ENCODE peak calls at places on chromosomes 5 and 9, in seven cellular contexts. U is GM23338, H is neural progenitor cell, Q is BJ, I is fibroblast of villous mesenchyme, O is NB4, P is AG04450. Y is an unnamed sample.

GRCh38 chr5:63205976-63206375 is 627.4 kb downstream of the LRRC70 start:
- DNase-seq in P (no peak), Q (no peak), O (no peak), I (no peak), U (peak; percentile 12), H (peak; percentile 6), Y (no peak)

GRCh38 chr5:139705191-139705590 is 57.0 kb downstream of the CXXC5 start:
- DNase-seq in O (peak; percentile 0), I (no peak), Q (no peak), U (no peak), H (no peak), P (no peak), Y (no peak)

GRCh38 chr5:171405615-171406014 is 13.8 kb upstream of the FGF18 start:
- DNase-seq in U (peak; percentile 61), I (peak; percentile 30), Q (no peak), P (no peak), O (peak; percentile 34), H (no peak), Y (no peak)

GRCh38 chr5:38078161-38078560 is 180.2 kb upstream of the EGFLAM start:
- DNase-seq in Q (no peak), U (no peak), I (peak; percentile 36), O (no peak), P (no peak), H (no peak), Y (no peak)

GRCh38 chr5:43771611-43772031 is 168.6 kb downstream of the NNT start:
- DNase-seq in I (no peak), Q (no peak), U (no peak), O (no peak), H (no peak), P (no peak), Y (no peak)

GRCh38 chr9:117464941-117465616 is 50.2 kb upstream of the ASTN2 start:
- DNase-seq in H (no peak), P (no peak), O (no peak), U (no peak), I (no peak), Q (no peak), Y (no peak)

GRCh38 chr9:133141833-133142594 is 21.0 kb upstream of the RALGDS start:
- DNase-seq in U (no peak), I (no peak), Q (no peak), O (no peak), P (no peak), H (no peak), Y (no peak)

GRCh38 chr5:89324990-89325389 is 442.0 kb upstream of the MEF2C start:
- DNase-seq in U (no peak), H (no peak), O (no peak), Q (no peak), P (no peak), I (no peak), Y (no peak)

GRCh38 chr5:1797109-1797800 is 2.4 kb downstream of the MRPL36 start:
- DNase-seq in I (no peak), Q (no peak), U (no peak), P (no peak), H (no peak), O (no peak), Y (no peak)

GRCh38 chr5:140785905-140786686 is at the start of gene PCDHA1:
- DNase-seq in I (no peak), P (no peak), O (peak; percentile 72), H (no peak), U (peak; percentile 80), Q (no peak), Y (no peak)

GRCh38 chr5:96149021-96149420 is 187.4 kb upstream of the ELL2 start:
- DNase-seq in H (no peak), U (no peak), O (no peak), P (no peak), Q (no peak), I (no peak), Y (no peak)

GRCh38 chr5:132883261-132883834 is 9.9 kb downstream of the LEAP2 start:
- DNase-seq in O (peak; percentile 78), U (peak; percentile 67), P (peak; percentile 33), Q (no peak), H (peak; percentile 70), I (peak; percentile 73), Y (no peak)
- TF ChIP-seq CTCF in O (peak; percentile 78), U (peak; percentile 73), P (peak; percentile 65), Q (peak; percentile 79), H (peak; percentile 64), I (peak; percentile 73), Y (peak; percentile 37)

DNA sequence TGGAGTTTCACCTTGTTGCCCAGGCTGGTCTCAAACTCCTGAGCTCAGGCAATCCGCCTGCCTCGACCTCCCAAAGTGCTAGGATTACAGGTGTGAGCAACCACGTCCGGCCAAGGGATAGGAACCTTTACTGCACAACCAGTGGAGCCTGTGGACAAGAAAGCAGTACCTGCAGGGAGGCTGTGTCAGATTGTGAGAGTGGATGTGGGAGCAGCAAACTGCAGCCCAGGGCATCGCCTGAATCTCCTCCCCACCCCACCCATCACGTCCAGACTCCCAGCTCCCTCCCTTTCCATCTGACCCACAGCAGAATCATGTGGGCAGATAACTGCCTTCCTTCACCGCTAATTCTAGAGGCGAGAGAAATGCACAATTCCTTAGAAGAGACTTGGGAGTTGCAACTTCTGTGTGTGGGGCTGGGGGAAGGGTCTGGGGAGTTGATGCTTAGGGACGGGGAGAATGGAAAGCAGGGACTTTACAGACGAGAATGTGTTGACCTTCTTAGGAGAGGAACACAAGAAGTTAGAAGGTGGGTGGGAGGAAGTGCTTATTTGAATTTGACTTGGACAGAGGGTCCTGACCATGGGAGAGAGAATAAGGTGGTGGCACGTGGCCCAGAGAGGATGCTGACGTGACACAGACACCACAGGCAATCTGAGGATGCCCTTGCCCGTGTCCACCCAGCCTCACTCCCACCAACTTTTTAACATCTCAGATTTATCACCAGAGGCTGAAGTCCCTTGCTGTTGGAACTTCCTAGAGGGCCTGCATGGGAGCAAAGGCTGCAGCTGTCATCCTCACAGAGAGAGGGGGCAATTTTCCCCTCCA is 4.5 kb upstream of the LCP2 start:
- DNase-seq in Q (no peak), P (no peak), O (no peak), H (no peak), I (no peak), U (no peak), Y (no peak)
- TF ChIP-seq CTCF in Q (no peak), P (no peak), O (no peak), H (no peak), I (no peak), U (peak; percentile 37), Y (no peak)

GRCh38 chr9:97109194-97109811 is 70.4 kb upstream of the CTSV start:
- DNase-seq in H (peak; percentile 80), O (peak; percentile 50), I (peak; percentile 33), Q (no peak), P (no peak), U (peak; percentile 91), Y (no peak)
- TF ChIP-seq CTCF in H (peak; percentile 67), O (peak; percentile 30), I (peak; percentile 54), Q (peak; percentile 48), P (peak; percentile 48), U (peak; percentile 93), Y (no peak)

DNA sequence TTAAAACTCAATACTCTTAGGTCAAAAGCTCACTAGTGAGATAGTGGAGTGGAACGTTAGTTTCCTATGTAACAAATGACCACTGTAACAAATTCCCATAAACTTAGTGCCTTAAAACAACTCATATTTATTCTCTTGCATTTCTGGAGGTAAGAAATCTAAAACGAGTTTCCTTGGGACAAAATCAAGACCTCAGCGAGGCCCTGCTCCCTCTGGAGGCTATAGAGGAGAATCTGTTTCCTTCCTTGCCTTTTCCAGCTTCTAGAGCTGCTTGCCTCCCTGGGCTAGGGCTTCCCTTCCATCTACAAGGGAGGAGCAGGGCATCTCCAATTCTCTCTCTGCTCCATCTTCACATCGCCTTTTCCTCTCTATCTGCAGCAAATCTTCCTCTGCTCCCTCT is 32.0 kb downstream of the SEMA5A start:
- DNase-seq in P (no peak), Q (no peak), H (peak; percentile 47), U (peak; percentile 69), O (no peak), I (peak; percentile 65), Y (no peak)
- TF ChIP-seq CTCF in P (peak; percentile 56), Q (peak; percentile 60), H (peak; percentile 52), U (peak; percentile 59), O (no peak), I (peak; percentile 67), Y (no peak)

GRCh38 chr5:120771181-120771580 is 307.1 kb downstream of the PRR16 start:
- DNase-seq in U (no peak), I (no peak), Q (no peak), P (no peak), O (no peak), H (no peak), Y (no peak)

GRCh38 chr5:120769291-120769872 is 305.3 kb downstream of the PRR16 start:
- DNase-seq in H (no peak), Q (no peak), I (peak; percentile 52), P (no peak), U (no peak), O (no peak), Y (no peak)

GRCh38 chr5:120765189-120765588 is 301.1 kb downstream of the PRR16 start:
- DNase-seq in Q (no peak), I (peak; percentile 81), O (no peak), P (no peak), H (no peak), U (no peak), Y (no peak)

DNA sequence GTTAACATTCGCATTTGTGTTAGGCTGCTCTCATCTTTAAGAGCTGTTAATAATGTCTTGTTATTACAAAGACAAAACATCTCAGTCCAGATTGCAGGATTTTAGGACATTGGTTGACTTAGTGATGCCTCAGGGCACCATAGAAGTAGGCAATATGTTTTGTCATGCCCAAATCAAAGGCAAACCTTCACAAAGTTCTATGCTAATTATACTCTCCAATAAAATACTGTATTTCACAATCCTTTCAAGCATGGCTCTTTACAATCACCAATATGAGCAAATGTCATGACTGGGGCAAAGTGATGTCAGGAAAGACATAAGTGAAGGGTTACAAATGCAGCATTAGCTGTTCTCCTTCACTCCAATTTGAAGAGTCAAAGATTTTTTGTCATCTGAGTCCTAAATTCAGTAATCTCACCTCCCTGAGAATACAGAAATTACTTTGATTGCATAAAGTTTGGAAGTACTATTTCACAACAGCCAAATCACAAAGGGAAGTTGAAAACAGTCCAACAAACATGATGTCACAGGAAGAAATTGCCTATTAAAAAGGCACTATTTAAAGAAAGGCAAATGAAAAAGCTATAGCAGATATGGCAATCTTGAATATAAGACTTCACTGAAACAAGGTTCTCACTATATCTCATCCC is 303.2 kb downstream of the PRR16 start:
- DNase-seq in Q (peak; percentile 51), P (peak; percentile 4), U (no peak), I (peak; percentile 76), O (peak; percentile 2), H (no peak), Y (no peak)
- TF ChIP-seq CTCF in Q (no peak), P (no peak), U (no peak), I (no peak), O (no peak), H (no peak), Y (no peak)

GRCh38 chr5:31250201-31250600 is 56.7 kb downstream of the CDH6 start:
- DNase-seq in P (no peak), O (no peak), I (no peak), H (no peak), Q (no peak), U (no peak), Y (no peak)

GRCh38 chr5:31251032-31251431 is 57.5 kb downstream of the CDH6 start:
- DNase-seq in Q (no peak), P (no peak), I (no peak), O (peak; percentile 9), U (no peak), H (no peak), Y (no peak)
- TF ChIP-seq CTCF in Q (no peak), P (no peak), I (no peak), O (peak; percentile 8), U (peak; percentile 47), H (peak; percentile 6), Y (no peak)

Y was measured in mesothelial cell of epicardium.